ENCODE peak calls at places on chromosomes 1 and 21, in four cellular contexts. M is ovary, H is tibial nerve, R is esophagus squamous epithelium. J is an unnamed sample.

GRCh38 chr1:24322636-24323177 is 3.5 kb downstream of the GRHL3 start:
- DNase-seq in M (no peak), H (no peak), R (no peak), J (no peak)

GRCh38 chr1:162292422-162292849 is 84.2 kb downstream of the SPATA46 start:
- DNase-seq in M (no peak), H (no peak), R (no peak), J (no peak)

GRCh38 chr1:76352741-76353435 is 278.3 kb downstream of the ST6GALNAC3 start:
- DNase-seq in M (no peak), H (no peak), R (no peak), J (no peak)

GRCh38 chr1:171295821-171296220 is 18.2 kb upstream of the FMO4 start:
- DNase-seq in M (no peak), H (no peak), R (no peak), J (no peak)

GRCh38 chr1:27360159-27361043 is 6.4 kb downstream of the MAP3K6 start:
- DNase-seq in M (no peak), H (no peak), R (no peak), J (peak; percentile 49)

GRCh38 chr1:11052839-11053757 is 6.1 kb upstream of the MASP2 start:
- DNase-seq in M (no peak), H (no peak), R (no peak), J (no peak)

GRCh38 chr1:200483491-200484143 is 73.8 kb upstream of the ZNF281 start:
- DNase-seq in M (no peak), H (peak; percentile 18), R (no peak), J (no peak)

GRCh38 chr1:150596095-150596892 is 16.9 kb upstream of the MCL1 start:
- DNase-seq in M (no peak), H (no peak), R (no peak), J (no peak)

GRCh38 chr1:240649733-240650700 is 38.1 kb upstream of the GREM2 start:
- DNase-seq in M (no peak), H (no peak), R (no peak), J (no peak)

GRCh38 chr1:52665173-52666020 is 32.4 kb downstream of the SHISAL2A start:
- DNase-seq in M (no peak), H (no peak), R (no peak), J (peak; percentile 44)

GRCh38 chr1:2888281-2888845 is 86.9 kb upstream of the TTC34 start:
- DNase-seq in M (no peak), H (no peak), R (no peak), J (no peak)

GRCh38 chr21:46122241-46122671 is 24.3 kb downstream of the COL6A2 start:
- DNase-seq in M (no peak), H (peak; percentile 6), R (no peak), J (peak; percentile 9)

GRCh38 chr1:98662354-98662665 is 789 bp downstream of the SNX7 start:
- DNase-seq in M (no peak), H (no peak), R (no peak), J (peak; percentile 38)

GRCh38 chr1:172320723-172321122 is 99.8 kb upstream of the C1orf105 start:
- DNase-seq in M (no peak), H (no peak), R (no peak), J (no peak)

GRCh38 chr21:34791776-34792503 is 123.1 kb downstream of the CLIC6 start:
- DNase-seq in M (no peak), H (no peak), R (no peak), J (peak; percentile 38)

GRCh38 chr1:209777587-209777986 is 6.8 kb downstream of the C1orf74 start:
- DNase-seq in M (no peak), H (no peak), R (no peak), J (no peak)
- TF ChIP-seq POLR2A in M (no peak), H (no peak), R (no peak), J (no peak)

GRCh38 chr1:181718034-181718433 is 234.7 kb downstream of the CACNA1E start:
- DNase-seq in M (no peak), H (no peak), R (no peak), J (no peak)
- H3K4me3 ChIP-seq in M (no peak overlapping the region), H (no peak overlapping the region), R (no peak overlapping the region), J (no peak overlapping the region)

GRCh38 chr1:62782197-62782886 is 1.6 kb upstream of the ATG4C start:
- DNase-seq in M (no peak), H (no peak), R (no peak), J (no peak)

GRCh38 chr1:62783736-62784508 is at the start of gene ATG4C:
- DNase-seq in M (peak; percentile 91), H (peak; percentile 89), R (peak; percentile 89), J (peak; percentile 99)

GRCh38 chr1:62790716-62791115 is 6.8 kb downstream of the ATG4C start:
- DNase-seq in M (no peak), H (no peak), R (no peak), J (no peak)

GRCh38 chr1:62784509-62785365 is 805 bp downstream of the ATG4C start:
- DNase-seq in M (no peak), H (no peak), R (no peak), J (no peak)
- H3K27ac ChIP-seq in M (no peak overlapping the region), H (peak overlapping the region; percentile 95), R (peak overlapping the region; percentile 96), J (peak overlapping the region; percentile 92)

DNA sequence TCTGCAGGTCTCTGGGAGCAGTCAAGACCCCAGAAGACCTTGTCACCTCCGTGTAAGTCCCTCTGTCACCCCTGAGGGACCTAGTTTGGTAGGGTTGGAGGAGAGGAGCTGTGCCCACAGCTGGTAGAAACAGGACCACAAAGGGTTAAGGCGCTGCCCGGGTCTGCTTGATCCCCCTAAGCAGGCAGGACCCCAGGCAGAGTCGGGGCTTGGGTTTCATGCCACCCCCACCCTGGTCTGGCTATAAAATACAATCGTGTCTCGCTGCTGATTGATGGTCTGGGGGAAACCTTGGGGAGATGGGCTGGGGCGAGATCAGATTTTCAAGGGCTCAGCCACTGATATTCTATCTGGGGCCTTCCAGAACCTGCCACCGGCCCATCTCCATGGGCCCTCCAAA is 50.9 kb downstream of the TAS1R2 start:
- DNase-seq in M (no peak), H (no peak), R (no peak), J (no peak)
- TF ChIP-seq POLR2A in M (no peak), H (no peak), R (no peak), J (no peak)

DNA sequence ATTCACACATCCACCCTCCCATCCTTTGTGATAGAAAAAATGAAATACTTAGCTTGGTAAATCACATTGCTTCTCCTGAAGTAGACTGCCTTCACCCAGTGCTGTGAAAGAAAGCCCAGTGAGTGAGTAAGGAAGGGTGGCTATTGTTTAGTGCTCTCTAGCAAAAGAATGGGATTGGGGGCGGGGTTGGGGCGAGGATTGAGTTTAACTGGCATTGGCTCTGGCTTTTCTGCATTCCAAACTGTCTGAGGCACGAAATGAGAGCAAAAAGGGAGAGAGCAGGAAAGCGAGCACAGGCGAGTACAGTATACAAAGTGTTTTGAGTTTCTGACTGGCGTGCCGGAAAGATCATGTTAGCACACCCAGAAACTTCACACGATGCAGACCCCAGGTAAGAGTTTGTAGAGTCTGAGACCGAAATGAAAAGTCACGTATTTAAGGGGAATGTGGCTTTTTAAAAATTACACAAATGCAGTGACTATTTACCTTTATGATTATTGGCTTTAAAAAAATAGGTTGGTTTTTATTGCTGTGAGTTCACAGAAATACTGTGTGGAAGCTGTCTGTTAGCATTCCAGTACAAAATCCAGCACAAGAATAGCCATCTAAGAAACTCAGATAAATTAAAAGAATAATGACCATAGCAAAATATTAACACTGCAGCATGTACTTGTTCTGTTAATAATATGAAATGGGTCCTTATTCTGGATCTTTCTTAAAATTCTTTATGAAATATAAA is 155.4 kb downstream of the CLEC20A start:
- DNase-seq in M (peak; percentile 15), H (no peak), R (no peak), J (no peak)
- H3K4me3 ChIP-seq in M (peak overlapping the region; percentile 8), H (peak overlapping the region; percentile 5), R (peak overlapping the region; percentile 56), J (no peak overlapping the region)

DNA sequence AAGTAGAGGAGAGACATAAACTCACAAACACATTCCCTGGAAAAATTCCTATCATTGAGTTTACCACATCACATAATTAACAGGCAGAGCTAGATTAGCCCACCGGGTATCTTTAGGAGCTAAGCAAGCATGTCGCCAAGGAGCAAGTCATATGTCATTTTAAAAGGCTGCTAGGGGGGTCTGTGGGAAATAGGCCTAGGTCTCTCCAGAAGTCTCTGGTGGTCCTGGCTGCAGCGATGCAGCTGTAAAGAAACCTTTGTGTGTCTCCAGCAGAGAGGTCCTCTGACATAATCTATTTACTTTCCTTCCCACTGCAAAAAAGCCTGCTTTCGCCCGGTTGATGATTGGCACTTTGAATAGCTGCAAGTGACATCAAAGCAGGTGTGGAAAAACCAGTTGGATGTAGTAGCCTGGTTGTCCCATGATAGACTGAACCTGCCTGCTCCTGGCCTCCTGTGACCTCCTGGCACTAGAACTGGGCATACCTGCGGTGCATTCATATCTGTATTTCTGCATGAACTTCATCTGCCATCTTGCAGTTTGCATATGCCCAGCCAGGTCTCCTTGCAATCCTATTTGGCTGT is 13.8 kb downstream of the RASSF5 start:
- DNase-seq in M (no peak), H (no peak), R (no peak), J (no peak)
- H3K27ac ChIP-seq in M (no peak overlapping the region), H (no peak overlapping the region), R (peak overlapping the region; percentile 87), J (no peak overlapping the region)

J was measured in testis.